ENCODE peak calls at places on chromosomes 11 and 22, in five cellular contexts. U is thoracic aorta; M is NCI-H460; C is activated CD4-positive, alpha-beta T cell treated with anti-CD3 and anti-CD28 coated beads for 48 hours; T is HCT116. G is an unnamed sample.

GRCh38 chr11:15208570-15209222 is 94.0 kb downstream of the INSC start:
- DNase-seq in C (peak; percentile 84), T (peak; percentile 43), M (peak; percentile 41), U (no peak), G (peak; percentile 54)

GRCh38 chr11:68449951-68450350 is 10.6 kb upstream of the PPP6R3 start:
- DNase-seq in C (no peak), T (no peak), M (no peak), U (no peak), G (no peak)

GRCh38 chr11:69453151-69453550 is 28.3 kb upstream of the LINC01488 start:
- DNase-seq in M (no peak), T (no peak), C (no peak), U (no peak), G (no peak)

GRCh38 chr11:2991477-2992233 is 474 bp downstream of the NAP1L4 start:
- DNase-seq in U (no peak), C (peak; percentile 66), T (no peak), M (no peak), G (peak; percentile 41)

GRCh38 chr11:61959026-61959608 is 8.3 kb downstream of the FTH1 start:
- DNase-seq in U (no peak), C (no peak), T (no peak), M (no peak), G (no peak)

GRCh38 chr11:8719260-8720190 is 36.9 kb downstream of the RPL27A start:
- DNase-seq in M (peak; percentile 9), U (peak; percentile 54), T (peak; percentile 76), C (no peak), G (no peak)

GRCh38 chr11:196786-197731 is 4.2 kb downstream of the SCGB1C1 start:
- DNase-seq in T (no peak), C (peak; percentile 2), U (no peak), M (no peak), G (no peak)

GRCh38 chr11:78318733-78319132 is 98.9 kb downstream of the GAB2 start:
- DNase-seq in C (no peak), U (no peak), T (no peak), M (no peak), G (peak; percentile 32)

GRCh38 chr11:31987118-31988005 is 103.5 kb upstream of the RCN1 start:
- DNase-seq in T (no peak), M (no peak), U (no peak), C (no peak), G (no peak)

GRCh38 chr11:6855971-6856542 is 6.8 kb upstream of the OR10A2 start:
- DNase-seq in M (no peak), C (no peak), U (no peak), T (no peak), G (no peak)

GRCh38 chr11:60924906-60925684 is 835 bp downstream of the TMEM132A start:
- DNase-seq in C (no peak), T (no peak), M (no peak), U (no peak), G (peak; percentile 37)

GRCh38 chr22:49784987-49785614 is 42.6 kb downstream of the BRD1 start:
- DNase-seq in T (no peak), U (no peak), C (no peak), M (no peak), G (no peak)

GRCh38 chr11:106309070-106309684 is 231.7 kb downstream of the AASDHPPT start:
- DNase-seq in M (no peak), T (no peak), C (no peak), U (no peak), G (no peak)

GRCh38 chr11:76173663-76174062 is 32.6 kb downstream of the WNT11 start:
- DNase-seq in M (no peak), T (no peak), U (no peak), C (no peak), G (no peak)

GRCh38 chr22:45460288-45461109 is 42.2 kb upstream of the FBLN1 start:
- DNase-seq in U (no peak), C (no peak), M (no peak), T (no peak), G (no peak)

GRCh38 chr11:132200303-132200936 is 830.0 kb downstream of the NTM start:
- DNase-seq in T (no peak), M (no peak), C (no peak), U (no peak), G (no peak)

GRCh38 chr11:35955636-35956035 is 11.8 kb downstream of the LDLRAD3 start:
- DNase-seq in U (no peak), C (no peak), M (no peak), T (no peak), G (no peak)

GRCh38 chr11:2561283-2562180 is 116.7 kb downstream of the KCNQ1 start:
- DNase-seq in T (no peak), M (no peak), C (no peak), U (no peak), G (no peak)

GRCh38 chr22:27391092-27391770 is 410.3 kb downstream of the MN1 start:
- DNase-seq in U (no peak), T (no peak), C (no peak), M (no peak), G (no peak)

GRCh38 chr11:15114501-15115475 is at the start of gene INSC:
- DNase-seq in M (no peak), C (no peak), U (no peak), T (no peak), G (no peak)

GRCh38 chr11:44066732-44067131 is 662 bp downstream of the ACCS start:
- DNase-seq in C (no peak), M (peak; percentile 28), T (peak; percentile 31), U (no peak), G (no peak)

GRCh38 chr11:76768091-76769047 is 14.8 kb upstream of the TSKU start:
- DNase-seq in T (no peak), C (peak; percentile 20), M (no peak), U (no peak), G (no peak)

GRCh38 chr22:29079218-29079901 is 6.5 kb downstream of the KREMEN1 start:
- DNase-seq in U (no peak), M (no peak), C (no peak), T (no peak), G (peak; percentile 86)

GRCh38 chr11:66339163-66339675 is 3.0 kb upstream of the RIN1 start:
- DNase-seq in T (no peak), U (no peak), M (no peak), C (no peak), G (no peak)

GRCh38 chr22:36049678-36049997 is 21.0 kb upstream of the RBFOX2 start:
- DNase-seq in U (no peak), M (no peak), C (no peak), T (no peak), G (no peak)